ENCODE peak calls at places on chromosomes 12 and 14, in five cellular contexts. Q is HT1080; A is MCF 10A; C is HEK293T; K is activated CD8-positive, alpha-beta memory T cell treated with anti-CD3 and anti-CD28 coated beads for 1 hour. P is an unnamed sample.

GRCh38 chr12:53298154-53298553 is 1.3 kb upstream of the MYG1 start:
- DNase-seq in A (no peak), C (no peak), Q (peak; percentile 56), K (no peak), P (peak; percentile 96)

GRCh38 chr12:13097526-13097925 is 5.9 kb downstream of the GSG1 start:
- DNase-seq in K (no peak), A (no peak), Q (no peak), C (no peak), P (no peak)

GRCh38 chr12:6106208-6106607 is 18.3 kb downstream of the VWF start:
- DNase-seq in Q (no peak), C (no peak), K (no peak), A (no peak), P (no peak)

GRCh38 chr14:28754209-28754985 is 12.2 kb upstream of the FOXG1 start:
- DNase-seq in Q (peak; percentile 55), K (no peak), A (peak; percentile 75), C (peak; percentile 54), P (peak; percentile 45)

GRCh38 chr14:93747102-93747501 is 41.2 kb downstream of the PRIMA1 start:
- DNase-seq in Q (no peak), K (no peak), A (no peak), C (no peak), P (no peak)

GRCh38 chr14:104973215-104974145 is 4.7 kb downstream of the AHNAK2 start:
- DNase-seq in A (peak; percentile 97), C (no peak), Q (peak; percentile 100), K (no peak), P (peak; percentile 94)

GRCh38 chr12:59100585-59100984 is 180.3 kb upstream of the LRIG3 start:
- DNase-seq in C (no peak), A (no peak), Q (no peak), K (no peak), P (no peak)

GRCh38 chr14:21257395-21258193 is 11.6 kb downstream of the HNRNPC start:
- DNase-seq in C (no peak), Q (no peak), K (no peak), A (no peak), P (no peak)

GRCh38 chr12:65208957-65209654 is 39.7 kb downstream of the LEMD3 start:
- DNase-seq in Q (no peak), K (no peak), A (no peak), C (no peak), P (no peak)

GRCh38 chr14:68946423-68946822 is 32.7 kb downstream of the ACTN1 start:
- DNase-seq in K (no peak), A (no peak), Q (no peak), C (no peak), P (no peak)

GRCh38 chr12:49984476-49984890 is 11.7 kb downstream of the AQP6 start:
- DNase-seq in C (no peak), Q (no peak), K (no peak), A (no peak), P (no peak)

GRCh38 chr12:120820885-120821510 is 83.2 kb downstream of the SPPL3 start:
- DNase-seq in K (no peak), A (no peak), C (no peak), Q (no peak), P (no peak)

GRCh38 chr12:67892289-67892688 is 97.0 kb upstream of the IFNG-AS1 start:
- DNase-seq in C (no peak), Q (no peak), K (no peak), A (no peak), P (no peak)

GRCh38 chr14:74917646-74918081 is 5.4 kb downstream of the RPS6KL1 start:
- DNase-seq in C (no peak), A (no peak), K (no peak), Q (no peak), P (peak; percentile 17)

GRCh38 chr14:53494587-53494986 is 341.5 kb upstream of the DDHD1 start:
- DNase-seq in Q (no peak), C (no peak), A (no peak), K (no peak), P (no peak)

GRCh38 chr12:6774557-6775062 is 2.3 kb downstream of the LAG3 start:
- DNase-seq in Q (no peak), C (no peak), K (no peak), A (no peak), P (no peak)

GRCh38 chr14:23539209-23539866 is 12.2 kb downstream of the ZFHX2 start:
- DNase-seq in Q (peak; percentile 29), A (peak; percentile 55), K (no peak), C (peak; percentile 81), P (peak; percentile 31)

GRCh38 chr12:50192908-50193307 is 25.7 kb upstream of the CERS5 start:
- DNase-seq in K (no peak), C (no peak), A (no peak), Q (peak; percentile 50), P (peak; percentile 84)

GRCh38 chr12:95836185-95836609 is 22.6 kb upstream of the SNRPF start:
- DNase-seq in A (peak; percentile 42), K (no peak), Q (peak; percentile 49), C (no peak), P (peak; percentile 38)

GRCh38 chr14:70061108-70061507 is 127.6 kb downstream of the SLC8A3 start:
- DNase-seq in K (no peak), C (no peak), A (peak; percentile 27), Q (peak; percentile 70), P (no peak)

GRCh38 chr12:95205685-95206084 is 11.6 kb downstream of the FGD6 start:
- DNase-seq in K (no peak), Q (peak; percentile 80), C (no peak), A (peak; percentile 88), P (peak; percentile 95)